ENCODE peak calls at places on chromosomes 11 and 22, in nine cellular contexts. Y is NCI-H1417; I is GM06990; K is ELF-1; Z is stimulated activated CD4-positive, alpha-beta T cell treated with anti-CD3 and anti-CD28 coated beads, Interleukin-12 subunit alpha, Interleukin-12 subunit beta, amount 100 ng/mL, for 48 hours; E is stimulated activated CD8-positive, alpha-beta memory T cell treated with anti-CD3 and anti-CD28 coated beads, Interleukin-15, amount 100 ng/mL, for 4 hours; P is pulmonary artery endothelial cell; W is retina; A is dermis microvascular lymphatic vessel endothelial cell. L is an unnamed sample.

GRCh38 chr22:30308518-30309230 is 18.1 kb downstream of the TBC1D10A start:
- DNase-seq in Y (no peak), I (peak; percentile 62), K (no peak), Z (no peak), E (no peak), P (no peak), W (no peak), A (no peak), L (no peak)

GRCh38 chr11:14015711-14016110 is 53.2 kb downstream of the SPON1 start:
- DNase-seq in Y (no peak), I (no peak), K (peak; percentile 69), Z (no peak), E (no peak), P (peak; percentile 26), W (no peak), A (peak; percentile 82), L (no peak)

GRCh38 chr11:19216709-19217374 is 15.1 kb upstream of the CSRP3 start:
- DNase-seq in Y (no peak), I (no peak), K (no peak), Z (no peak), E (no peak), P (no peak), W (no peak), A (no peak), L (no peak)

GRCh38 chr11:41494716-41495115 is 35.3 kb upstream of the LRRC4C start:
- DNase-seq in Y (no peak), I (no peak), K (no peak), Z (no peak), E (no peak), P (no peak), W (no peak), A (no peak), L (no peak)

GRCh38 chr11:107999759-108000455 is 8.8 kb upstream of the CUL5 start:
- DNase-seq in Y (peak; percentile 38), I (peak; percentile 17), K (peak; percentile 81), Z (no peak), E (no peak), P (peak; percentile 8), W (no peak), A (peak; percentile 64), L (peak; percentile 19)

GRCh38 chr22:43473441-43473840 is 61.6 kb downstream of the MPPED1 start:
- DNase-seq in Y (no peak), I (no peak), K (no peak), Z (no peak), E (no peak), P (no peak), W (no peak), A (no peak), L (no peak)

GRCh38 chr11:122032317-122032716 is 83.7 kb downstream of the BLID start:
- DNase-seq in Y (no peak), I (no peak), K (no peak), Z (no peak), E (no peak), P (no peak), W (no peak), A (no peak), L (no peak)

GRCh38 chr11:10664005-10664404 is 29.6 kb downstream of the IRAG1 start:
- DNase-seq in Y (no peak), I (no peak), K (no peak), Z (no peak), E (no peak), P (no peak), W (no peak), A (peak; percentile 17), L (no peak)

GRCh38 chr11:128621491-128622136 is 34.3 kb upstream of the ETS1 start:
- DNase-seq in Y (no peak), I (no peak), K (no peak), Z (no peak), E (no peak), P (no peak), W (no peak), A (peak; percentile 61), L (no peak)

L was measured in NCI-H510A treated with DMSO at 0.1 percent for 48 hours.